ENCODE peak calls at places on chromosomes 11 and 22, in ten cellular contexts. J is lower lobe of right lung; Z is effector CD4-positive, alpha-beta T cell; B is NCI-H1436; S is A549; U is IMR-90; F is HFF-Myc; R is frontal cortex; V is heart left ventricle; K is EH. Q is an unnamed sample.

GRCh38 chr11:121535122-121535796 is 82.5 kb upstream of the SORL1-AS1 start:
- DNase-seq in J (no peak), Z (no peak), B (no peak), S (no peak), U (peak; percentile 29), F (no peak), R (no peak), V (no peak), K (no peak), Q (no peak)

GRCh38 chr11:61969838-61970452 is 2.5 kb upstream of the FTH1 start:
- DNase-seq in J (no peak), Z (no peak), B (no peak), S (no peak), U (peak; percentile 87), F (no peak), R (no peak), V (no peak), K (peak; percentile 89), Q (no peak)

GRCh38 chr11:8988329-8989234 is 15.2 kb downstream of the NRIP3 start:
- DNase-seq in J (no peak), Z (no peak), B (no peak), S (no peak), U (peak; percentile 65), F (no peak), R (no peak), V (no peak), K (peak; percentile 76), Q (no peak)

GRCh38 chr11:44379141-44380008 is 69.4 kb upstream of the ALX4 start:
- DNase-seq in J (no peak), Z (no peak), B (no peak), S (no peak), U (no peak), F (no peak), R (no peak), V (no peak), K (no peak), Q (no peak)

GRCh38 chr11:24617856-24618255 is 121.0 kb downstream of the LUZP2 start:
- DNase-seq in J (no peak), Z (no peak), B (no peak), S (no peak), U (no peak), F (no peak), R (no peak), V (no peak), K (no peak), Q (no peak)

GRCh38 chr22:22935056-22935545 is 47.5 kb downstream of the IGLL5 start:
- DNase-seq in J (no peak), Z (no peak), B (no peak), S (no peak), U (no peak), F (no peak), R (no peak), V (no peak), K (no peak), Q (no peak)

GRCh38 chr11:11400635-11401232 is 47.7 kb upstream of the CSNK2A3 start:
- DNase-seq in J (no peak), Z (no peak), B (no peak), S (no peak), U (no peak), F (no peak), R (no peak), V (no peak), K (peak; percentile 11), Q (no peak)

GRCh38 chr11:69063671-69064260 is 15.0 kb downstream of the TPCN2 start:
- DNase-seq in J (no peak), Z (no peak), B (no peak), S (no peak), U (no peak), F (no peak), R (no peak), V (no peak), K (no peak), Q (no peak)

GRCh38 chr11:78031629-78032028 is 8.6 kb upstream of the KCTD14 start:
- DNase-seq in J (no peak), Z (no peak), B (no peak), S (no peak), U (no peak), F (no peak), R (no peak), V (no peak), K (no peak), Q (no peak)

GRCh38 chr11:45982656-45983470 is 60.4 kb downstream of the LARGE2 start:
- DNase-seq in J (no peak), Z (no peak), B (no peak), S (no peak), U (peak; percentile 88), F (peak; percentile 90), R (no peak), V (peak; percentile 59), K (peak; percentile 83), Q (peak; percentile 68)

GRCh38 chr22:42026705-42027104 is 28.1 kb downstream of the WBP2NL start:
- DNase-seq in J (no peak), Z (no peak), B (no peak), S (no peak), U (no peak), F (no peak), R (no peak), V (no peak), K (no peak), Q (no peak)

GRCh38 chr11:57325735-57326048 is 940 bp upstream of the TNKS1BP1 start:
- DNase-seq in J (peak; percentile 76), Z (no peak), B (no peak), S (peak; percentile 55), U (no peak), F (no peak), R (no peak), V (peak; percentile 81), K (no peak), Q (no peak)

Q was measured in non-pigmented ciliary epithelial cell.